ENCODE peak calls at places on chromosomes 11 and 22, in eight cellular contexts. R is nephron progenitor cell; Z is hippocampal formation; U is EH; T is activated CD4-positive, CD25-positive, alpha-beta regulatory T cell treated with anti-CD3 and anti-CD28 coated beads, Interleukin-2, amount 50 U/mL, for 72 hours; L is activated CD4-positive, alpha-beta T cell treated with anti-CD3 and anti-CD28 coated beads, Interleukin-2, amount 50 U/mL, for 48 hours; J is colonic mucosa; A is AG10803. C is an unnamed sample.

GRCh38 chr11:73162196-73162740 is 20.1 kb upstream of the FCHSD2 start:
- DNase-seq in A (no peak), J (no peak), R (no peak), Z (no peak), T (no peak), U (no peak), L (no peak), C (no peak)

GRCh38 chr11:95924414-95924760 is 480 bp upstream of the MTMR2 start:
- DNase-seq in R (no peak), T (no peak), Z (no peak), L (no peak), A (peak; percentile 22), U (peak; percentile 60), J (peak; percentile 36), C (no peak)

GRCh38 chr11:18706330-18707243 is 8.0 kb downstream of the TMEM86A start:
- DNase-seq in L (peak; percentile 32), J (peak; percentile 75), R (no peak), U (peak; percentile 30), T (no peak), A (no peak), Z (peak; percentile 13), C (no peak)

GRCh38 chr11:665707-666281 is 28.7 kb downstream of the DRD4 start:
- DNase-seq in R (no peak), L (no peak), Z (no peak), T (no peak), U (peak; percentile 81), A (peak; percentile 74), J (no peak), C (no peak)

GRCh38 chr11:105960252-105961245 is 61.5 kb downstream of the MSANTD4 start:
- DNase-seq in A (no peak), Z (no peak), R (peak; percentile 15), J (no peak), U (no peak), L (no peak), T (no peak), C (no peak)

GRCh38 chr11:10673476-10674062 is 20.0 kb downstream of the IRAG1 start:
- DNase-seq in T (no peak), L (no peak), R (no peak), U (peak; percentile 46), A (no peak), J (no peak), Z (no peak), C (no peak)

GRCh38 chr11:106331163-106331562 is 253.7 kb downstream of the AASDHPPT start:
- DNase-seq in U (peak; percentile 35), T (no peak), R (no peak), J (no peak), L (no peak), A (peak; percentile 67), Z (no peak), C (no peak)

GRCh38 chr11:127629200-127629599 is 628.6 kb upstream of the KIRREL3 start:
- DNase-seq in R (no peak), T (no peak), Z (no peak), A (no peak), U (no peak), J (no peak), L (no peak), C (no peak)

GRCh38 chr22:41848468-41848867 is 15.6 kb downstream of the SREBF2 start:
- DNase-seq in L (no peak), T (no peak), U (no peak), A (peak; percentile 28), R (no peak), Z (no peak), J (peak; percentile 90), C (peak; percentile 56)

GRCh38 chr11:76209956-76210885 is 3.9 kb upstream of the WNT11 start:
- DNase-seq in U (peak; percentile 76), A (peak; percentile 75), J (peak; percentile 69), T (no peak), Z (no peak), R (peak; percentile 73), L (peak; percentile 11), C (no peak)

GRCh38 chr11:64661146-64661545 is 61.9 kb downstream of the NRXN2 start:
- DNase-seq in R (no peak), J (no peak), T (no peak), U (peak; percentile 79), A (peak; percentile 93), L (no peak), Z (no peak), C (no peak)

GRCh38 chr11:91608662-91609061 is 616.0 kb upstream of the FAT3 start:
- DNase-seq in T (no peak), Z (no peak), U (no peak), R (no peak), L (no peak), A (no peak), J (no peak), C (no peak)

GRCh38 chr22:25779426-25779825 is 37.4 kb downstream of the MYO18B start:
- DNase-seq in L (no peak), R (no peak), A (no peak), J (no peak), Z (no peak), U (no peak), T (no peak), C (no peak)

GRCh38 chr11:16612234-16612571 is 126.2 kb upstream of the C11orf58 start:
- DNase-seq in R (no peak), U (no peak), J (no peak), A (no peak), Z (no peak), L (no peak), T (no peak), C (no peak)

GRCh38 chr11:99275521-99275920 is 254.8 kb downstream of the CNTN5 start:
- DNase-seq in T (no peak), U (no peak), J (no peak), R (no peak), Z (no peak), A (no peak), L (no peak), C (no peak)

GRCh38 chr11:64694821-64695365 is 28.1 kb downstream of the NRXN2 start:
- DNase-seq in Z (no peak), J (no peak), R (peak; percentile 74), A (no peak), T (no peak), L (no peak), U (no peak), C (no peak)

GRCh38 chr11:117473692-117474091 is 146.0 kb downstream of the CEP164 start:
- DNase-seq in U (no peak), J (no peak), A (no peak), R (no peak), L (no peak), Z (no peak), T (no peak), C (no peak)

GRCh38 chr11:118705111-118705741 is 25.8 kb upstream of the TREH start:
- DNase-seq in Z (peak; percentile 85), J (no peak), L (no peak), T (no peak), U (no peak), A (no peak), R (no peak), C (no peak)

GRCh38 chr11:126139541-126140091 is 71.8 kb downstream of the RPUSD4 start:
- DNase-seq in R (no peak), U (peak; percentile 41), T (no peak), L (no peak), Z (no peak), A (peak; percentile 82), J (no peak), C (no peak)

GRCh38 chr11:46222485-46223251 is 54.8 kb upstream of the CREB3L1 start:
- DNase-seq in A (no peak), T (no peak), U (peak; percentile 22), J (peak; percentile 59), L (no peak), Z (no peak), R (no peak), C (no peak)

GRCh38 chr11:32713496-32713895 is 81.0 kb downstream of the CCDC73 start:
- DNase-seq in T (no peak), A (no peak), L (no peak), Z (no peak), U (peak; percentile 17), J (no peak), R (no peak), C (peak; percentile 28)

GRCh38 chr11:100824041-100824440 is 137.0 kb downstream of the ARHGAP42 start:
- DNase-seq in A (peak; percentile 32), T (no peak), L (no peak), J (no peak), R (no peak), U (no peak), Z (no peak), C (no peak)

GRCh38 chr22:32396746-32397145 is 15.3 kb downstream of the RTCB start:
- DNase-seq in L (no peak), J (no peak), Z (no peak), T (no peak), R (no peak), A (peak; percentile 75), U (peak; percentile 11), C (no peak)

GRCh38 chr11:68002943-68003845 is 703 bp downstream of the UNC93B1 start:
- DNase-seq in Z (no peak), U (peak; percentile 33), R (peak; percentile 55), J (peak; percentile 59), A (no peak), L (peak; percentile 37), T (peak; percentile 54), C (peak; percentile 60)

GRCh38 chr11:86519064-86519911 is 144.6 kb downstream of the CCDC81 start:
- DNase-seq in U (peak; percentile 96), J (no peak), R (no peak), L (no peak), T (no peak), A (peak; percentile 88), Z (no peak), C (no peak)

GRCh38 chr11:113410414-113411135 is 23.0 kb downstream of the ANKK1 start:
- DNase-seq in Z (no peak), L (no peak), R (no peak), J (no peak), A (no peak), T (no peak), U (no peak), C (no peak)

GRCh38 chr11:114972105-114972504 is 293.8 kb downstream of the NXPE2 start:
- DNase-seq in A (no peak), L (no peak), U (no peak), R (no peak), Z (no peak), J (no peak), T (no peak), C (no peak)

GRCh38 chr11:34840736-34841386 is 75.3 kb downstream of the APIP start:
- DNase-seq in U (peak; percentile 44), L (peak; percentile 8), A (peak; percentile 30), T (no peak), R (no peak), J (peak; percentile 57), Z (no peak), C (peak; percentile 35)

GRCh38 chr11:131973017-131973416 is 602.6 kb downstream of the NTM start:
- DNase-seq in R (no peak), Z (no peak), L (no peak), A (no peak), J (no peak), U (no peak), T (no peak), C (no peak)

GRCh38 chr11:134384406-134384805 is 27.6 kb downstream of the B3GAT1 start:
- DNase-seq in J (no peak), R (no peak), U (no peak), T (no peak), A (no peak), L (no peak), Z (no peak), C (no peak)

GRCh38 chr11:133515075-133515474 is 17.2 kb downstream of the OPCML start:
- DNase-seq in A (no peak), T (no peak), L (no peak), R (no peak), J (no peak), Z (no peak), U (no peak), C (no peak)

GRCh38 chr11:126702987-126703386 is 297.6 kb downstream of the KIRREL3 start:
- DNase-seq in J (no peak), T (no peak), R (no peak), A (no peak), L (no peak), U (peak; percentile 42), Z (no peak), C (no peak)

GRCh38 chr11:119344291-119345010 is 2.1 kb downstream of the MFRP start:
- DNase-seq in R (no peak), L (no peak), Z (no peak), T (no peak), J (no peak), U (no peak), A (no peak), C (no peak)

GRCh38 chr22:20956258-20957117 is 10.6 kb upstream of the AIFM3 start:
- DNase-seq in L (no peak), U (peak; percentile 42), J (peak; percentile 89), Z (no peak), A (no peak), T (no peak), R (no peak), C (peak; percentile 72)

C was measured in Calu3.